ENCODE peak calls at places on chromosomes 13 and 19, in four cellular contexts. M, P, X and W are unnamed samples.
A peak's percentile ranks its signal among the peaks of the same experiment; 100 is the strongest.

GRCh38 chr13:51781246-51782022 is 22.5 kb downstream of the DHRS12 start:
- DNase-seq in M (no peak), P (no peak), X (no peak), W (peak; percentile 80)

GRCh38 chr13:96053003-96053703 is at the start of gene UGGT2:
- DNase-seq in M (peak; percentile 95), P (peak; percentile 88), X (peak; percentile 93), W (peak; percentile 99)

GRCh38 chr13:45299194-45299593 is 41.8 kb downstream of the TPT1 start:
- DNase-seq in M (no peak), P (no peak), X (no peak), W (no peak)

GRCh38 chr13:67063036-67063435 is 167.1 kb downstream of the PCDH9 start:
- DNase-seq in M (no peak), P (no peak), X (no peak), W (no peak)

GRCh38 chr13:114282143-114282685 is 813 bp downstream of the UPF3A start:
- DNase-seq in M (peak; percentile 32), P (no peak), X (no peak), W (peak; percentile 86)

GRCh38 chr13:96285729-96286128 is 195.8 kb downstream of the HS6ST3 start:
- DNase-seq in M (no peak), P (no peak), X (no peak), W (no peak)

GRCh38 chr13:113073942-113074341 is 31.6 kb upstream of the F7 start:
- DNase-seq in M (no peak), P (no peak), X (no peak), W (no peak)

GRCh38 chr13:85313761-85314503 is 485.3 kb downstream of the SLITRK6 start:
- DNase-seq in M (no peak), P (no peak), X (peak; percentile 1), W (no peak)

GRCh38 chr19:6020166-6020967 is 42.4 kb upstream of the RANBP3 start:
- DNase-seq in M (no peak), P (no peak), X (no peak), W (peak; percentile 62)

GRCh38 chr19:20928371-20928770 is 5.3 kb downstream of the ZNF85 start:
- DNase-seq in M (no peak), P (peak; percentile 34), X (no peak), W (peak; percentile 76)

GRCh38 chr13:78413887-78414553 is 189.3 kb downstream of the POU4F1 start:
- DNase-seq in M (no peak), P (no peak), X (no peak), W (no peak)

GRCh38 chr13:73216381-73216831 is 157.6 kb downstream of the KLF5 start:
- DNase-seq in M (no peak), P (no peak), X (no peak), W (peak; percentile 68)

GRCh38 chr19:57241181-57241580 is 749 bp downstream of the ZNF805 start:
- DNase-seq in M (no peak), P (no peak), X (no peak), W (peak; percentile 92)

GRCh38 chr13:101942038-101942437 is 459.8 kb downstream of the FGF14 start:
- DNase-seq in M (peak; percentile 23), P (no peak), X (no peak), W (peak; percentile 27)

DNA sequence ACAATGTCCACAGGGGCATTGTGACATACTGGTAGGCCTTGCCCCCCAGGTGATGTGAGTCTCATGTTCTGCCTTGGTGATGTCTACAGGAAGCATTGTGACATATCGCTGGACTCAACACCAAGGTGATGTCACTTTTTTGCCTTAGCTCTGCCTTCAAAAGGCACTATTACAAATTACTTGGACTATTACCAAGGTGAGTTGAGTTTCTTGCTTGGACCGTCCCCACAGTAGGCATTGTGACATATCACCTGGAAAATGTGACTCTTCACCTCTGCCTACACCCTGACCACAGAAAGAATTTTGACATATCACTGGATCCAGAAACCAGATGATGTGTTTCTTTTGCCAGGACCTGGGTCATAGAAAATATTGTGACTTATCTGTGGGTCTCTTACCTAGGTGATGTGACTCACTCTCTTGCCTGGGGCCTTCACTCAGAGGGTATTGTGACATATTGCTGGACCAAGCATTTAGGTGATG is 60.6 kb upstream of the ZNF724 start:
- DNase-seq in M (no peak), P (no peak), X (peak; percentile 34), W (no peak)
- H3K27ac ChIP-seq in M (no peak overlapping the region), P (no peak overlapping the region), X (peak overlapping the region; percentile 54), W (no peak overlapping the region)

DNA sequence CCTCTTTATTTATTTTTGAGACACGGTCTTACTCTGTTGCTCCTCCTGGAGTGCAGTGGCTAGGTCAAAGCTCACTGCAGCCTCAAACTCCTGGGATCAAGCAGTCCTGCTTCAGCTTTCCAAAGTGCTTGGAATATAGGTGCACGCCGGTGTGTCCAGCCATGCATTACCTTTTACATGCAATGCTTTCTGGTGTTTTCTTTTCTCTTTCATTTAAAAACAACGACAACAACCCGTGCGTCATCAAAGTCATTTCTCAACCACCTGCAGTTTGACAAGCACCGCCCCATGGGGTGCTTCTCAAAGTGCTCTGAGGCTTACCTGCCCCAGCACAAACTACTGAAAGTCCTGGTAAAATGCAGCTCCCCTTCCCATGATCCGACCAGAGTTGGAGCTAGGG is 7.0 kb downstream of the QTRT1 start:
- DNase-seq in M (no peak), P (no peak), X (no peak), W (no peak)
- H3K27ac ChIP-seq in M (no peak overlapping the region), P (no peak overlapping the region), X (no peak overlapping the region), W (no peak overlapping the region)

GRCh38 chr13:110408286-110408685 is 101.2 kb downstream of the COL4A2 start:
- DNase-seq in M (no peak), P (no peak), X (no peak), W (no peak)

GRCh38 chr13:110411316-110412105 is 104.4 kb downstream of the COL4A2 start:
- DNase-seq in M (no peak), P (no peak), X (no peak), W (no peak)

GRCh38 chr13:110410906-110411305 is 103.8 kb downstream of the COL4A2 start:
- DNase-seq in M (no peak), P (no peak), X (no peak), W (no peak)

GRCh38 chr13:110409581-110409992 is 102.5 kb downstream of the COL4A2 start:
- DNase-seq in M (peak; percentile 18), P (no peak), X (peak; percentile 59), W (peak; percentile 44)

GRCh38 chr13:110410000-110410399 is 102.9 kb downstream of the COL4A2 start:
- DNase-seq in M (no peak), P (no peak), X (no peak), W (no peak)
- H3K27ac ChIP-seq in M (peak overlapping the region; percentile 36), P (no peak overlapping the region), X (no peak overlapping the region), W (peak overlapping the region; percentile 89)

GRCh38 chr13:99426426-99426825 is 74.8 kb upstream of the TM9SF2 start:
- DNase-seq in M (no peak), P (no peak), X (no peak), W (no peak)
- H3K27ac ChIP-seq in M (no peak overlapping the region), P (no peak overlapping the region), X (no peak overlapping the region), W (no peak overlapping the region)

GRCh38 chr19:16200776-16201391 is 3.2 kb downstream of the AP1M1 start:
- DNase-seq in M (no peak), P (no peak), X (no peak), W (peak; percentile 59)

GRCh38 chr19:16202320-16203255 is 4.9 kb downstream of the AP1M1 start:
- DNase-seq in M (no peak), P (no peak), X (no peak), W (peak; percentile 93)

GRCh38 chr19:16205205-16206045 is 7.7 kb downstream of the AP1M1 start:
- DNase-seq in M (no peak), P (no peak), X (no peak), W (peak; percentile 44)

GRCh38 chr19:16204005-16204294 is 6.2 kb downstream of the AP1M1 start:
- DNase-seq in M (no peak), P (no peak), X (no peak), W (no peak)

GRCh38 chr19:16203256-16204004 is 5.7 kb downstream of the AP1M1 start:
- DNase-seq in M (no peak), P (no peak), X (no peak), W (peak; percentile 32)
- H3K27ac ChIP-seq in M (no peak overlapping the region), P (no peak overlapping the region), X (no peak overlapping the region), W (no peak overlapping the region)

GRCh38 chr19:51476164-51476563 is 2.2 kb upstream of the CEACAM18 start:
- DNase-seq in M (no peak), P (no peak), X (no peak), W (no peak)

GRCh38 chr19:51480590-51480989 is 2.3 kb downstream of the CEACAM18 start:
- DNase-seq in M (no peak), P (no peak), X (no peak), W (no peak)

GRCh38 chr19:51479531-51480331 is 1.4 kb downstream of the CEACAM18 start:
- DNase-seq in M (no peak), P (no peak), X (no peak), W (no peak)

GRCh38 chr19:51478381-51479285 is at the start of gene CEACAM18:
- DNase-seq in M (no peak), P (no peak), X (no peak), W (no peak)

DNA sequence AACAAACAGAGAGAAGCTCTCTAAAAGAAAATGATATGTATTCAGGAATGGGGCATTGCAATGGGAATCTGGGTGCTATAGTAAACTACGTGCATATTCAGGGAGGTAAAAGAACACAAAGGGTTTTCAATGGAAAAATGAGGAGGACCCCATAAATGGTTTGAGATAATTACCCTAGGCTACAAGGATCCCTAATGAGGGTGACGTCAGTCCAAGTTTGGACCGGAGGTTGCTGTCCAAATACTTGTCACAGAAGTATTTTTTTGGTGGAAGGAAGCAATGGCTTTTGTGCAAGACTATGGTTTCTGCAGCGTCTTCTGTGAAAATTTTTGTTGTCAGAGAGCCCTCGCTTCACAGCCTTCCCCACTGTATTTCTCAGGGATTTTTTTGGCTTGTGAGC is 996 bp upstream of the CEACAM18 start:
- DNase-seq in M (no peak), P (no peak), X (no peak), W (no peak)
- H3K27ac ChIP-seq in M (no peak overlapping the region), P (no peak overlapping the region), X (no peak overlapping the region), W (no peak overlapping the region)

GRCh38 chr13:23609414-23610186 is 39.4 kb downstream of the TNFRSF19 start:
- DNase-seq in M (peak; percentile 23), P (peak; percentile 29), X (no peak), W (no peak)
- H3K27ac ChIP-seq in M (no peak overlapping the region), P (no peak overlapping the region), X (no peak overlapping the region), W (peak overlapping the region; percentile 21)

DNA sequence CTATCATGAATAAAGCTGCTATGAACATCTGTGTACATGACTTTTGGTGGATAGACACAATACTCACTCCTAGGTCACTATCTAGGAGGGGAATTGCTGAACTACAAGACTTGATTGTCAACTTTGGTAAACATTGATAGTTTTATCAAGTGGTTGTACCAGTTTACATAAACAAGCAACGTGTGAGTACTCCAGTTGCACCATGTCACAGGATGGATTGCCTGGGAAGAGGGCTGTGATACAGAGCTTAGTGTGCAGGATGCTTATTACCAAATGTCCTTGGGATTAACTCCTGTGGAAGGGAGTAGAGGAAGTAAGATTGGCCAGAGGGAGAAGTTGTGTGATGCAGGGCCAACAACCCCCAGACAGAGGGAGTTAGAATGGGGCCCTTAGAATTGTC is 37.8 kb downstream of the RAP2A start:
- DNase-seq in M (no peak), P (no peak), X (no peak), W (no peak)
- H3K27ac ChIP-seq in M (no peak overlapping the region), P (no peak overlapping the region), X (no peak overlapping the region), W (no peak overlapping the region)